ENCODE peak calls at places on chromosomes 6 and 20, in nine cellular contexts. One of them, this sample, is unnamed.

GRCh38 chr20:19718880-19719279 is 39.2 kb upstream of the RIN2 start:
- DNase-seq in astrocyte of the cerebellum: no peak
- DNase-seq in psoas muscle: no peak
- DNase-seq in stomach: no peak
- DNase-seq in GM12865: no peak
- DNase-seq in OCI-LY7: no peak
- DNase-seq in A549: no peak
- DNase-seq in fibroblast of mammary gland: no peak
- DNase-seq in AG10803: no peak
- DNase-seq in this sample: no peak

GRCh38 chr20:4012631-4013030 is 2.7 kb downstream of the RNF24 start:
- DNase-seq in A549: no peak
- DNase-seq in AG10803: peak; percentile 60
- DNase-seq in astrocyte of the cerebellum: no peak
- DNase-seq in fibroblast of mammary gland: peak; percentile 59
- DNase-seq in stomach: no peak
- DNase-seq in psoas muscle: no peak
- DNase-seq in GM12865: no peak
- DNase-seq in OCI-LY7: no peak
- DNase-seq in this sample: no peak

GRCh38 chr6:30719356-30719755 is 796 bp upstream of the TUBB start:
- DNase-seq in AG10803: no peak
- DNase-seq in stomach: no peak
- DNase-seq in A549: no peak
- DNase-seq in OCI-LY7: peak; percentile 69
- DNase-seq in astrocyte of the cerebellum: no peak
- DNase-seq in psoas muscle: no peak
- DNase-seq in fibroblast of mammary gland: no peak
- DNase-seq in GM12865: peak; percentile 58
- DNase-seq in this sample: no peak

GRCh38 chr6:144809120-144809519 is 524.0 kb downstream of the UTRN start:
- DNase-seq in stomach: no peak
- DNase-seq in OCI-LY7: no peak
- DNase-seq in AG10803: peak; percentile 42
- DNase-seq in fibroblast of mammary gland: peak; percentile 63
- DNase-seq in astrocyte of the cerebellum: no peak
- DNase-seq in psoas muscle: no peak
- DNase-seq in GM12865: no peak
- DNase-seq in A549: peak; percentile 9
- DNase-seq in this sample: no peak

GRCh38 chr20:37518059-37518458 is 3.0 kb upstream of the NNAT start:
- DNase-seq in fibroblast of mammary gland: no peak
- DNase-seq in OCI-LY7: no peak
- DNase-seq in psoas muscle: no peak
- DNase-seq in GM12865: no peak
- DNase-seq in stomach: peak; percentile 17
- DNase-seq in astrocyte of the cerebellum: no peak
- DNase-seq in AG10803: no peak
- DNase-seq in A549: no peak
- DNase-seq in this sample: no peak

GRCh38 chr6:89921197-89921596 is 26.9 kb downstream of the GJA10 start:
- DNase-seq in GM12865: no peak
- DNase-seq in A549: no peak
- DNase-seq in stomach: no peak
- DNase-seq in AG10803: no peak
- DNase-seq in psoas muscle: no peak
- DNase-seq in OCI-LY7: no peak
- DNase-seq in astrocyte of the cerebellum: no peak
- DNase-seq in fibroblast of mammary gland: no peak
- DNase-seq in this sample: no peak

GRCh38 chr6:106360410-106360988 is at the start of gene CRYBG1:
- DNase-seq in A549: peak; percentile 38
- DNase-seq in psoas muscle: peak; percentile 45
- DNase-seq in fibroblast of mammary gland: peak; percentile 8
- DNase-seq in astrocyte of the cerebellum: no peak
- DNase-seq in OCI-LY7: peak; percentile 23
- DNase-seq in AG10803: no peak
- DNase-seq in stomach: peak; percentile 82
- DNase-seq in GM12865: peak; percentile 38
- DNase-seq in this sample: peak; percentile 64

GRCh38 chr20:62040381-62040922 is 25.2 kb downstream of the TAF4 start:
- DNase-seq in stomach: no peak
- DNase-seq in OCI-LY7: no peak
- DNase-seq in astrocyte of the cerebellum: no peak
- DNase-seq in GM12865: no peak
- DNase-seq in psoas muscle: no peak
- DNase-seq in fibroblast of mammary gland: no peak
- DNase-seq in A549: no peak
- DNase-seq in AG10803: no peak
- DNase-seq in this sample: no peak

GRCh38 chr6:53718597-53719460 is 53.3 kb upstream of the KLHL31 start:
- DNase-seq in GM12865: peak; percentile 79
- DNase-seq in AG10803: peak; percentile 70
- DNase-seq in stomach: peak; percentile 44
- DNase-seq in psoas muscle: no peak
- DNase-seq in A549: peak; percentile 64
- DNase-seq in astrocyte of the cerebellum: peak; percentile 49
- DNase-seq in OCI-LY7: peak; percentile 71
- DNase-seq in fibroblast of mammary gland: peak; percentile 75
- DNase-seq in this sample: peak; percentile 36

GRCh38 chr6:39707962-39708683 is 17.1 kb downstream of the KIF6 start:
- DNase-seq in GM12865: no peak
- DNase-seq in AG10803: peak; percentile 74
- DNase-seq in A549: no peak
- DNase-seq in fibroblast of mammary gland: peak; percentile 37
- DNase-seq in OCI-LY7: no peak
- DNase-seq in stomach: no peak
- DNase-seq in psoas muscle: no peak
- DNase-seq in astrocyte of the cerebellum: no peak
- DNase-seq in this sample: no peak

GRCh38 chr6:169775321-169775720 is 23.9 kb downstream of the ERMARD start:
- DNase-seq in GM12865: no peak
- DNase-seq in fibroblast of mammary gland: no peak
- DNase-seq in stomach: no peak
- DNase-seq in OCI-LY7: no peak
- DNase-seq in A549: no peak
- DNase-seq in astrocyte of the cerebellum: no peak
- DNase-seq in psoas muscle: no peak
- DNase-seq in AG10803: no peak
- DNase-seq in this sample: no peak

GRCh38 chr20:58711266-58712051 is 18.9 kb downstream of the NPEPL1 start:
- DNase-seq in OCI-LY7: no peak
- DNase-seq in GM12865: no peak
- DNase-seq in A549: no peak
- DNase-seq in AG10803: no peak
- DNase-seq in psoas muscle: no peak
- DNase-seq in fibroblast of mammary gland: no peak
- DNase-seq in stomach: peak; percentile 16
- DNase-seq in astrocyte of the cerebellum: no peak
- DNase-seq in this sample: peak; percentile 6

GRCh38 chr6:144853603-144854002 is 568.5 kb downstream of the UTRN start:
- DNase-seq in astrocyte of the cerebellum: no peak
- DNase-seq in OCI-LY7: no peak
- DNase-seq in fibroblast of mammary gland: no peak
- DNase-seq in GM12865: no peak
- DNase-seq in AG10803: no peak
- DNase-seq in stomach: no peak
- DNase-seq in psoas muscle: no peak
- DNase-seq in A549: no peak
- DNase-seq in this sample: no peak

GRCh38 chr20:50744143-50744792 is 12.9 kb downstream of the PARD6B start:
- DNase-seq in A549: peak; percentile 92
- DNase-seq in OCI-LY7: no peak
- DNase-seq in stomach: peak; percentile 68
- DNase-seq in GM12865: no peak
- DNase-seq in psoas muscle: peak; percentile 67
- DNase-seq in AG10803: peak; percentile 83
- DNase-seq in fibroblast of mammary gland: peak; percentile 90
- DNase-seq in astrocyte of the cerebellum: peak; percentile 67
- DNase-seq in this sample: peak; percentile 75

GRCh38 chr6:22328499-22328898 is 31.7 kb upstream of the PRL start:
- DNase-seq in psoas muscle: no peak
- DNase-seq in OCI-LY7: no peak
- DNase-seq in GM12865: no peak
- DNase-seq in fibroblast of mammary gland: peak; percentile 29
- DNase-seq in A549: no peak
- DNase-seq in astrocyte of the cerebellum: no peak
- DNase-seq in stomach: no peak
- DNase-seq in AG10803: peak; percentile 37
- DNase-seq in this sample: no peak

GRCh38 chr6:81774542-81774941 is 22.1 kb upstream of the TENT5A start:
- DNase-seq in OCI-LY7: no peak
- DNase-seq in AG10803: no peak
- DNase-seq in GM12865: no peak
- DNase-seq in psoas muscle: no peak
- DNase-seq in astrocyte of the cerebellum: no peak
- DNase-seq in fibroblast of mammary gland: no peak
- DNase-seq in A549: peak; percentile 17
- DNase-seq in stomach: no peak
- DNase-seq in this sample: no peak

GRCh38 chr20:41134362-41135186 is 2.8 kb upstream of the PLCG1 start:
- DNase-seq in A549: no peak
- DNase-seq in fibroblast of mammary gland: no peak
- DNase-seq in OCI-LY7: no peak
- DNase-seq in AG10803: no peak
- DNase-seq in astrocyte of the cerebellum: no peak
- DNase-seq in stomach: no peak
- DNase-seq in GM12865: no peak
- DNase-seq in psoas muscle: no peak
- DNase-seq in this sample: no peak

GRCh38 chr6:109874621-109875020 is 103.5 kb upstream of the GPR6 start:
- DNase-seq in astrocyte of the cerebellum: no peak
- DNase-seq in AG10803: peak; percentile 29
- DNase-seq in A549: no peak
- DNase-seq in fibroblast of mammary gland: no peak
- DNase-seq in OCI-LY7: no peak
- DNase-seq in GM12865: no peak
- DNase-seq in stomach: no peak
- DNase-seq in psoas muscle: no peak
- DNase-seq in this sample: no peak

DNA sequence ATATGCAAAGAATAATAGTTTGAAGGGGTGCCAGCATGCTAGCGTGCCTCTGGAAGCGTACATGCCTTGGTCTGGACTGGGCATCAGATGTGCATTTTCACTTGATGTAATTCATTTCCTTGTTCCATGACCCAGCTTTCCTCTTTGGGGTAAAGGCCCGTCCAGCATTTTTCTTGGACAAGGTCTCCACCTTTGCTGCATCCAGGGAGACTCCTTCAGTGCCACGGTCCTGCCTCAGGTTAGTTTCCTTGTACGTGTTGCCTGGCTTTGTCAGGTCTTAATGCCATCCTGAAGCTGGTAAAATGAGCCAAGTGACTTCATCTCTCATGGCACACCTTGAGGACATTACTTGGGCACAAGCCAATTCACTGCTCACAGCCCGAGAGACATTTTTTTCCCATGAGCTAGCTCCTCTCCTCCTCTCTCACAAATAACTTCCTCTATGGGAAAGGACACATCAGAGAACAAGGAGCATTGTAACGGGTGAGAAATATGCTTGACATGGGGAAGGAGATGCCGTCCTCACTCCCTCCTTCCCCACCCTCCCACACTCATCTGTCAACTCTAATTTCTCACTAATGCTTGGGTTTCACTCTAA is 23.9 kb downstream of the EDN1 start:
- DNase-seq in astrocyte of the cerebellum: no peak
- DNase-seq in OCI-LY7: no peak
- DNase-seq in GM12865: no peak
- DNase-seq in psoas muscle: no peak
- DNase-seq in A549: peak; percentile 95
- DNase-seq in fibroblast of mammary gland: peak; percentile 18
- DNase-seq in AG10803: peak; percentile 84
- DNase-seq in stomach: peak; percentile 48
- DNase-seq in this sample: no peak
- H3K4me3 ChIP-seq in astrocyte of the cerebellum: no peak overlapping the region
- H3K4me3 ChIP-seq in OCI-LY7: no peak overlapping the region
- H3K4me3 ChIP-seq in GM12865: no peak overlapping the region
- H3K4me3 ChIP-seq in psoas muscle: no peak overlapping the region
- H3K4me3 ChIP-seq in A549: peak overlapping the region; percentile 12
- H3K4me3 ChIP-seq in fibroblast of mammary gland: no peak overlapping the region
- H3K4me3 ChIP-seq in AG10803: no peak overlapping the region
- H3K4me3 ChIP-seq in stomach: no peak overlapping the region
- H3K4me3 ChIP-seq in this sample: no peak overlapping the region

GRCh38 chr6:50840814-50841192 is 22.1 kb downstream of the TFAP2B start:
- DNase-seq in fibroblast of mammary gland: no peak
- DNase-seq in astrocyte of the cerebellum: no peak
- DNase-seq in AG10803: no peak
- DNase-seq in OCI-LY7: no peak
- DNase-seq in psoas muscle: no peak
- DNase-seq in A549: no peak
- DNase-seq in GM12865: no peak
- DNase-seq in stomach: no peak
- DNase-seq in this sample: no peak
- TF ChIP-seq CTCF in fibroblast of mammary gland: no peak
- TF ChIP-seq CTCF in astrocyte of the cerebellum: no peak
- TF ChIP-seq CTCF in AG10803: no peak
- TF ChIP-seq CTCF in OCI-LY7: no peak
- TF ChIP-seq CTCF in psoas muscle: no peak
- TF ChIP-seq CTCF in A549: no peak
- TF ChIP-seq CTCF in GM12865: no peak
- TF ChIP-seq CTCF in stomach: no peak
- TF ChIP-seq CTCF in this sample: no peak

GRCh38 chr6:135497412-135498177 is at the start of gene AHI1:
- DNase-seq in AG10803: peak; percentile 90
- DNase-seq in A549: peak; percentile 93
- DNase-seq in stomach: peak; percentile 96
- DNase-seq in OCI-LY7: peak; percentile 95
- DNase-seq in astrocyte of the cerebellum: peak; percentile 82
- DNase-seq in psoas muscle: peak; percentile 95
- DNase-seq in GM12865: peak; percentile 96
- DNase-seq in fibroblast of mammary gland: peak; percentile 91
- DNase-seq in this sample: peak; percentile 96
- H3K4me3 ChIP-seq in AG10803: peak within 1 kb of the TSS; percentile 73
- H3K4me3 ChIP-seq in A549: peak within 1 kb of the TSS; percentile 67
- H3K4me3 ChIP-seq in stomach: peak within 1 kb of the TSS; percentile 63
- H3K4me3 ChIP-seq in OCI-LY7: peak within 1 kb of the TSS; percentile 85
- H3K4me3 ChIP-seq in astrocyte of the cerebellum: peak within 1 kb of the TSS; percentile 75
- H3K4me3 ChIP-seq in psoas muscle: peak within 1 kb of the TSS; percentile 89
- H3K4me3 ChIP-seq in GM12865: peak within 1 kb of the TSS; percentile 98
- H3K4me3 ChIP-seq in fibroblast of mammary gland: peak within 1 kb of the TSS; percentile 93
- H3K4me3 ChIP-seq in this sample: peak within 1 kb of the TSS; percentile 96

DNA sequence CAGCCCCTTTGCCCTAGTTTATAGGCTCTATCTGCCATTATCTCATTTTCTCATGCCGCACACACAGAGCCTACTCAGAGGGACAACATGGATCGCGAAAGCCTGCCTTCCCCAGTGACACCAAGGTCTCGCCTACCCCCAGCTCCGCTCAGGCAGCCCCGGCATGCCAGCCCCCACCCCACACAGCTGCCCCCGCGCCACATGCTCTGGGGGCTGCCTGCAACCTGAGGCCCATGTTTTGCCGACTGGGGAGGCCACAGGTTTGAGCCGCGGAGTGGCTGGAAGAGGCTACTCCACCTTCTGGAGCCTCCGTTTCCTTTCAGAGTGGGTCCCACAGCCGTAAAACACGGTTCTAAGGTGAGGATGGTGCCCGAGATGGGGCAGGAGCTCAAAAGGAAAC is 102.1 kb downstream of the ASXL1 start:
- DNase-seq in AG10803: no peak
- DNase-seq in stomach: no peak
- DNase-seq in OCI-LY7: no peak
- DNase-seq in astrocyte of the cerebellum: no peak
- DNase-seq in psoas muscle: no peak
- DNase-seq in fibroblast of mammary gland: no peak
- DNase-seq in A549: no peak
- DNase-seq in GM12865: no peak
- DNase-seq in this sample: no peak
- TF ChIP-seq CTCF in AG10803: no peak
- TF ChIP-seq CTCF in stomach: no peak
- TF ChIP-seq CTCF in OCI-LY7: no peak
- TF ChIP-seq CTCF in astrocyte of the cerebellum: no peak
- TF ChIP-seq CTCF in psoas muscle: no peak
- TF ChIP-seq CTCF in fibroblast of mammary gland: no peak
- TF ChIP-seq CTCF in A549: no peak
- TF ChIP-seq CTCF in GM12865: no peak
- TF ChIP-seq CTCF in this sample: no peak

This sample was measured in BE2C.